ENCODE peak calls at places on chromosomes 7 and 10, in six cellular contexts. W is erythroblast, D is adrenal gland, P is esophagus muscularis mucosa, Y is body of pancreas, U is IMR-90. M is an unnamed sample.

GRCh38 chr7:45610660-45611299 is 36.6 kb downstream of the ADCY1 start:
- DNase-seq in W (no peak), U (no peak), P (no peak), Y (no peak), D (no peak), M (no peak)

GRCh38 chr7:158742065-158742821 is 37.6 kb upstream of the NCAPG2 start:
- DNase-seq in P (peak; percentile 57), D (no peak), W (no peak), U (no peak), Y (no peak), M (no peak)

GRCh38 chr7:93117852-93118530 is at the start of gene SAMD9:
- DNase-seq in U (peak; percentile 77), W (peak; percentile 87), Y (peak; percentile 54), D (peak; percentile 48), P (no peak), M (peak; percentile 51)

GRCh38 chr10:100374137-100374655 is 27.2 kb downstream of the SCD start:
- DNase-seq in W (no peak), U (no peak), P (no peak), Y (no peak), D (no peak), M (no peak)

GRCh38 chr10:58451490-58451889 is 61.2 kb upstream of the BICC1 start:
- DNase-seq in Y (no peak), U (no peak), W (no peak), D (no peak), P (no peak), M (no peak)

GRCh38 chr7:55476852-55477780 is 95.2 kb downstream of the VOPP1 start:
- DNase-seq in P (peak; percentile 68), U (no peak), D (no peak), Y (no peak), W (no peak), M (no peak)

GRCh38 chr10:103501186-103501585 is 7.7 kb downstream of the NEURL1 start:
- DNase-seq in D (peak; percentile 7), Y (no peak), P (no peak), W (no peak), U (no peak), M (no peak)

GRCh38 chr7:3429981-3430380 is 128.9 kb downstream of the SDK1 start:
- DNase-seq in W (no peak), Y (no peak), P (no peak), D (no peak), U (no peak), M (no peak)

GRCh38 chr10:30751678-30752331 is 122.3 kb upstream of the LYZL2 start:
- DNase-seq in P (no peak), W (peak; percentile 58), U (peak; percentile 75), D (no peak), Y (peak; percentile 17), M (peak; percentile 69)

GRCh38 chr10:1362589-1363465 is 306.6 kb downstream of the WDR37 start:
- DNase-seq in D (no peak), P (no peak), Y (no peak), W (no peak), U (no peak), M (no peak)

GRCh38 chr7:132061931-132062330 is 505.5 kb upstream of the PODXL start:
- DNase-seq in D (no peak), P (no peak), Y (no peak), W (no peak), U (peak; percentile 15), M (no peak)

DNA sequence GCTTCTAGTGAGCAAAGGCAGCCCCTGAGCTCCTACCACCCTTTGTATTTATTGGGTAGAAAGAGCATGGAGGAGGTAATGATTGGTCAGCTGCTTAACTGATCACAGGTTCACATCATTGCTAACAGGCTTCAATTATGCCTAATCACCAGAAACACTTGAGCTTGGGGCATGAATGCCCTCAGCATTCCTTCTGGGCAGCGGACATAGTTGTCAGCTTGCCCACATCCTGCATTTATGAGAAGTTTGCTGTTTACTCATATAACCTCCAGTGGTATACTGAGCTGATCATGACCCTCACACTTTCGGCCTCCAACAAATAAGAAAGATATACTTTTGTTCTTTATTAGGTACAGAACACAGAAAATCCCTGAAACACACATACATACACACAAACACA is 140.3 kb upstream of the ODAD2 start:
- DNase-seq in U (no peak), W (no peak), Y (no peak), P (no peak), D (no peak), M (no peak)
- TF ChIP-seq POLR2A in U (no peak), W (no peak), Y (no peak), P (no peak), D (no peak), M (no peak)

DNA sequence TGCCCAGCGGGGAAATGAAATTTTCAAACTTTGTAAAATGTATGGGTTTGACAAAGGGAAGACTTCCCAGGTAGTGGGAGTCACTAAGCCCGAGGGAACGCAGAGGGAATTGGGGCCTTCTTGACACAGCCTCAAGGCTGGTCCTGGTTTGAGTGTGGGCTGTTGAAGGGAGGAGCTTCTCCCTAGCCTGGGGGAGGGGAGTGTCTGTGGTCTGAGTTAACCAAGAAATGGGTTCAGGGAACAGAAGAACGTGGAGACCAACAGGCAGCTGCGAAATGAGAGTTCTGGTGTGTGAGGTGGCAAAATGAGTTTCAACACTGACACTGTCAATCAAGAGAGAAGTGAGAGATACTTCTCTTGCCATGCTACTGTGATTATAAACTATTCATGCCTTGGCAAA is 32.7 kb upstream of the BAMBI start:
- DNase-seq in P (no peak), Y (no peak), D (no peak), U (no peak), W (no peak), M (no peak)
- TF ChIP-seq POLR2A in P (no peak), Y (no peak), D (no peak), U (no peak), W (no peak), M (no peak)

GRCh38 chr10:113062977-113063967 is 113.2 kb downstream of the TCF7L2 start:
- DNase-seq in D (no peak), W (peak; percentile 7), Y (no peak), P (no peak), U (peak; percentile 62), M (no peak)

GRCh38 chr10:113059001-113059780 is 109.1 kb downstream of the TCF7L2 start:
- DNase-seq in W (no peak), U (peak; percentile 71), P (no peak), D (peak; percentile 33), Y (no peak), M (no peak)

GRCh38 chr10:113061054-113061430 is 111.0 kb downstream of the TCF7L2 start:
- DNase-seq in Y (no peak), W (no peak), D (no peak), U (no peak), P (no peak), M (no peak)

GRCh38 chr10:113058175-113058961 is 108.3 kb downstream of the TCF7L2 start:
- DNase-seq in P (no peak), U (peak; percentile 78), Y (no peak), D (no peak), W (no peak), M (no peak)

GRCh38 chr10:113060221-113061053 is 110.4 kb downstream of the TCF7L2 start:
- DNase-seq in U (no peak), Y (no peak), W (peak; percentile 80), P (no peak), D (no peak), M (no peak)
- TF ChIP-seq POLR2A in U (no peak), Y (no peak), W (no peak), P (no peak), D (no peak), M (no peak)

GRCh38 chr7:26196305-26196704 is 4.2 kb downstream of the HNRNPA2B1 start:
- DNase-seq in W (no peak), U (no peak), D (no peak), Y (no peak), P (no peak), M (no peak)
- TF ChIP-seq POLR2A in W (no peak), U (no peak), D (no peak), Y (no peak), P (no peak), M (no peak)

M was measured in H54.